ENCODE peak calls at places on chromosome 20, in nine cellular contexts. One of them, this sample, is unnamed.

GRCh38 chr20:5002077-5002413 is 735 bp upstream of the SLC23A2 start:
- DNase-seq in heart left ventricle: peak; percentile 9
- DNase-seq in B cell: peak; percentile 23
- DNase-seq in tibial nerve: no peak
- DNase-seq in left ventricle myocardium inferior: peak; percentile 18
- DNase-seq in type B pancreatic cell: no peak
- DNase-seq in DND-41: no peak
- DNase-seq in AG09319: no peak
- DNase-seq in HL-60: no peak
- DNase-seq in this sample: no peak

GRCh38 chr20:33172781-33173180 is 4.8 kb downstream of the BPIFA2 start:
- DNase-seq in heart left ventricle: no peak
- DNase-seq in B cell: no peak
- DNase-seq in tibial nerve: no peak
- DNase-seq in left ventricle myocardium inferior: no peak
- DNase-seq in type B pancreatic cell: no peak
- DNase-seq in DND-41: no peak
- DNase-seq in AG09319: no peak
- DNase-seq in HL-60: no peak
- DNase-seq in this sample: no peak

GRCh38 chr20:57980526-57980925 is 247.9 kb downstream of the ANKRD60 start:
- DNase-seq in heart left ventricle: no peak
- DNase-seq in B cell: no peak
- DNase-seq in tibial nerve: no peak
- DNase-seq in left ventricle myocardium inferior: no peak
- DNase-seq in type B pancreatic cell: no peak
- DNase-seq in DND-41: no peak
- DNase-seq in AG09319: no peak
- DNase-seq in HL-60: no peak
- DNase-seq in this sample: no peak

GRCh38 chr20:58297394-58297793 is 12.1 kb upstream of the RAB22A start:
- DNase-seq in heart left ventricle: no peak
- DNase-seq in B cell: no peak
- DNase-seq in tibial nerve: no peak
- DNase-seq in left ventricle myocardium inferior: no peak
- DNase-seq in type B pancreatic cell: no peak
- DNase-seq in DND-41: no peak
- DNase-seq in AG09319: no peak
- DNase-seq in HL-60: no peak
- DNase-seq in this sample: no peak

GRCh38 chr20:32681175-32682084 is 7.7 kb upstream of the C20orf203 start:
- DNase-seq in heart left ventricle: no peak
- DNase-seq in B cell: no peak
- DNase-seq in tibial nerve: no peak
- DNase-seq in left ventricle myocardium inferior: no peak
- DNase-seq in type B pancreatic cell: peak; percentile 83
- DNase-seq in DND-41: peak; percentile 87
- DNase-seq in AG09319: no peak
- DNase-seq in HL-60: peak; percentile 27
- DNase-seq in this sample: no peak

GRCh38 chr20:13991311-13991710 is 897 bp upstream of the SEL1L2 start:
- DNase-seq in heart left ventricle: no peak
- DNase-seq in B cell: no peak
- DNase-seq in tibial nerve: no peak
- DNase-seq in left ventricle myocardium inferior: no peak
- DNase-seq in type B pancreatic cell: no peak
- DNase-seq in DND-41: no peak
- DNase-seq in AG09319: no peak
- DNase-seq in HL-60: no peak
- DNase-seq in this sample: no peak

GRCh38 chr20:59074456-59074855 is 31.9 kb upstream of the PRELID3B start:
- DNase-seq in heart left ventricle: no peak
- DNase-seq in B cell: no peak
- DNase-seq in tibial nerve: no peak
- DNase-seq in left ventricle myocardium inferior: no peak
- DNase-seq in type B pancreatic cell: no peak
- DNase-seq in DND-41: no peak
- DNase-seq in AG09319: no peak
- DNase-seq in HL-60: no peak
- DNase-seq in this sample: no peak

GRCh38 chr20:58017237-58017969 is 211.1 kb downstream of the ANKRD60 start:
- DNase-seq in heart left ventricle: no peak
- DNase-seq in B cell: no peak
- DNase-seq in tibial nerve: peak; percentile 28
- DNase-seq in left ventricle myocardium inferior: no peak
- DNase-seq in type B pancreatic cell: peak; percentile 18
- DNase-seq in DND-41: no peak
- DNase-seq in AG09319: no peak
- DNase-seq in HL-60: no peak
- DNase-seq in this sample: peak; percentile 22

GRCh38 chr20:33308668-33309067 is 25.7 kb downstream of the BPIFB1 start:
- DNase-seq in heart left ventricle: no peak
- DNase-seq in B cell: no peak
- DNase-seq in tibial nerve: no peak
- DNase-seq in left ventricle myocardium inferior: no peak
- DNase-seq in type B pancreatic cell: no peak
- DNase-seq in DND-41: no peak
- DNase-seq in AG09319: no peak
- DNase-seq in HL-60: no peak
- DNase-seq in this sample: no peak

GRCh38 chr20:37379967-37380828 is 34.3 kb downstream of the SRC start:
- DNase-seq in heart left ventricle: no peak
- DNase-seq in B cell: no peak
- DNase-seq in tibial nerve: no peak
- DNase-seq in left ventricle myocardium inferior: no peak
- DNase-seq in type B pancreatic cell: no peak
- DNase-seq in DND-41: no peak
- DNase-seq in AG09319: no peak
- DNase-seq in HL-60: no peak
- DNase-seq in this sample: peak; percentile 27

GRCh38 chr20:37627060-37627766 is 66.6 kb upstream of the CTNNBL1 start:
- DNase-seq in heart left ventricle: peak; percentile 18
- DNase-seq in B cell: peak; percentile 35
- DNase-seq in tibial nerve: no peak
- DNase-seq in left ventricle myocardium inferior: peak; percentile 28
- DNase-seq in type B pancreatic cell: no peak
- DNase-seq in DND-41: peak; percentile 75
- DNase-seq in AG09319: peak; percentile 7
- DNase-seq in HL-60: peak; percentile 21
- DNase-seq in this sample: no peak

GRCh38 chr20:1171461-1172093 is 13.2 kb downstream of the TMEM74B start:
- DNase-seq in heart left ventricle: no peak
- DNase-seq in B cell: no peak
- DNase-seq in tibial nerve: no peak
- DNase-seq in left ventricle myocardium inferior: no peak
- DNase-seq in type B pancreatic cell: no peak
- DNase-seq in DND-41: peak; percentile 64
- DNase-seq in AG09319: no peak
- DNase-seq in HL-60: peak; percentile 13
- DNase-seq in this sample: no peak

GRCh38 chr20:24631173-24631505 is 161.7 kb downstream of the SYNDIG1 start:
- DNase-seq in heart left ventricle: no peak
- DNase-seq in B cell: no peak
- DNase-seq in tibial nerve: no peak
- DNase-seq in left ventricle myocardium inferior: no peak
- DNase-seq in type B pancreatic cell: no peak
- DNase-seq in DND-41: no peak
- DNase-seq in AG09319: no peak
- DNase-seq in HL-60: no peak
- DNase-seq in this sample: no peak

GRCh38 chr20:14935285-14935684 is 597.9 kb upstream of the FLRT3 start:
- DNase-seq in heart left ventricle: no peak
- DNase-seq in B cell: no peak
- DNase-seq in tibial nerve: no peak
- DNase-seq in left ventricle myocardium inferior: no peak
- DNase-seq in type B pancreatic cell: no peak
- DNase-seq in DND-41: no peak
- DNase-seq in AG09319: no peak
- DNase-seq in HL-60: no peak
- DNase-seq in this sample: no peak

GRCh38 chr20:24492031-24492607 is 22.7 kb downstream of the SYNDIG1 start:
- DNase-seq in heart left ventricle: no peak
- DNase-seq in B cell: no peak
- DNase-seq in tibial nerve: no peak
- DNase-seq in left ventricle myocardium inferior: no peak
- DNase-seq in type B pancreatic cell: no peak
- DNase-seq in DND-41: no peak
- DNase-seq in AG09319: no peak
- DNase-seq in HL-60: no peak
- DNase-seq in this sample: no peak

GRCh38 chr20:53643031-53643832 is 49.6 kb upstream of the ZNF217 start:
- DNase-seq in heart left ventricle: peak; percentile 30
- DNase-seq in B cell: peak; percentile 63
- DNase-seq in tibial nerve: no peak
- DNase-seq in left ventricle myocardium inferior: no peak
- DNase-seq in type B pancreatic cell: no peak
- DNase-seq in DND-41: peak; percentile 86
- DNase-seq in AG09319: no peak
- DNase-seq in HL-60: peak; percentile 88
- DNase-seq in this sample: peak; percentile 76

GRCh38 chr20:53642196-53643030 is 48.8 kb upstream of the ZNF217 start:
- DNase-seq in heart left ventricle: peak; percentile 34
- DNase-seq in B cell: peak; percentile 42
- DNase-seq in tibial nerve: peak; percentile 33
- DNase-seq in left ventricle myocardium inferior: no peak
- DNase-seq in type B pancreatic cell: no peak
- DNase-seq in DND-41: peak; percentile 84
- DNase-seq in AG09319: no peak
- DNase-seq in HL-60: peak; percentile 89
- DNase-seq in this sample: no peak

GRCh38 chr20:53636725-53637097 is 43.1 kb upstream of the ZNF217 start:
- DNase-seq in heart left ventricle: no peak
- DNase-seq in B cell: no peak
- DNase-seq in tibial nerve: no peak
- DNase-seq in left ventricle myocardium inferior: no peak
- DNase-seq in type B pancreatic cell: no peak
- DNase-seq in DND-41: no peak
- DNase-seq in AG09319: no peak
- DNase-seq in HL-60: no peak
- DNase-seq in this sample: no peak

GRCh38 chr20:53639128-53639527 is 45.5 kb upstream of the ZNF217 start:
- DNase-seq in heart left ventricle: no peak
- DNase-seq in B cell: no peak
- DNase-seq in tibial nerve: no peak
- DNase-seq in left ventricle myocardium inferior: no peak
- DNase-seq in type B pancreatic cell: no peak
- DNase-seq in DND-41: no peak
- DNase-seq in AG09319: no peak
- DNase-seq in HL-60: no peak
- DNase-seq in this sample: no peak

GRCh38 chr20:53639647-53640440 is 46.2 kb upstream of the ZNF217 start:
- DNase-seq in heart left ventricle: no peak
- DNase-seq in B cell: no peak
- DNase-seq in tibial nerve: no peak
- DNase-seq in left ventricle myocardium inferior: no peak
- DNase-seq in type B pancreatic cell: no peak
- DNase-seq in DND-41: no peak
- DNase-seq in AG09319: no peak
- DNase-seq in HL-60: no peak
- DNase-seq in this sample: no peak
- TF ChIP-seq CTCF in heart left ventricle: no peak
- TF ChIP-seq CTCF in B cell: no peak
- TF ChIP-seq CTCF in tibial nerve: no peak
- TF ChIP-seq CTCF in left ventricle myocardium inferior: no peak
- TF ChIP-seq CTCF in type B pancreatic cell: no peak
- TF ChIP-seq CTCF in DND-41: no peak
- TF ChIP-seq CTCF in AG09319: no peak
- TF ChIP-seq CTCF in HL-60: no peak
- TF ChIP-seq CTCF in this sample: no peak

GRCh38 chr20:16017656-16018055 is 555.6 kb downstream of the KIF16B start:
- DNase-seq in heart left ventricle: no peak
- DNase-seq in B cell: no peak
- DNase-seq in tibial nerve: no peak
- DNase-seq in left ventricle myocardium inferior: no peak
- DNase-seq in type B pancreatic cell: no peak
- DNase-seq in DND-41: no peak
- DNase-seq in AG09319: no peak
- DNase-seq in HL-60: no peak
- DNase-seq in this sample: no peak
- TF ChIP-seq CTCF in heart left ventricle: no peak
- TF ChIP-seq CTCF in B cell: no peak
- TF ChIP-seq CTCF in tibial nerve: no peak
- TF ChIP-seq CTCF in left ventricle myocardium inferior: no peak
- TF ChIP-seq CTCF in type B pancreatic cell: peak; percentile 31
- TF ChIP-seq CTCF in DND-41: no peak
- TF ChIP-seq CTCF in AG09319: no peak
- TF ChIP-seq CTCF in HL-60: no peak
- TF ChIP-seq CTCF in this sample: no peak

GRCh38 chr20:50711113-50711825 is 19.9 kb upstream of the RIPOR3 start:
- DNase-seq in heart left ventricle: no peak
- DNase-seq in B cell: no peak
- DNase-seq in tibial nerve: no peak
- DNase-seq in left ventricle myocardium inferior: no peak
- DNase-seq in type B pancreatic cell: no peak
- DNase-seq in DND-41: no peak
- DNase-seq in AG09319: no peak
- DNase-seq in HL-60: peak; percentile 20
- DNase-seq in this sample: no peak

GRCh38 chr20:50715694-50716093 is 15.7 kb upstream of the PARD6B start:
- DNase-seq in heart left ventricle: no peak
- DNase-seq in B cell: no peak
- DNase-seq in tibial nerve: no peak
- DNase-seq in left ventricle myocardium inferior: no peak
- DNase-seq in type B pancreatic cell: no peak
- DNase-seq in DND-41: no peak
- DNase-seq in AG09319: no peak
- DNase-seq in HL-60: no peak
- DNase-seq in this sample: no peak

GRCh38 chr20:50716518-50716917 is 14.9 kb upstream of the PARD6B start:
- DNase-seq in heart left ventricle: no peak
- DNase-seq in B cell: no peak
- DNase-seq in tibial nerve: no peak
- DNase-seq in left ventricle myocardium inferior: no peak
- DNase-seq in type B pancreatic cell: no peak
- DNase-seq in DND-41: no peak
- DNase-seq in AG09319: no peak
- DNase-seq in HL-60: no peak
- DNase-seq in this sample: no peak

GRCh38 chr20:50712771-50713676 is 18.4 kb upstream of the PARD6B start:
- DNase-seq in heart left ventricle: no peak
- DNase-seq in B cell: no peak
- DNase-seq in tibial nerve: no peak
- DNase-seq in left ventricle myocardium inferior: no peak
- DNase-seq in type B pancreatic cell: no peak
- DNase-seq in DND-41: no peak
- DNase-seq in AG09319: no peak
- DNase-seq in HL-60: no peak
- DNase-seq in this sample: no peak

GRCh38 chr20:50713677-50714101 is 17.7 kb upstream of the PARD6B start:
- DNase-seq in heart left ventricle: no peak
- DNase-seq in B cell: no peak
- DNase-seq in tibial nerve: no peak
- DNase-seq in left ventricle myocardium inferior: no peak
- DNase-seq in type B pancreatic cell: no peak
- DNase-seq in DND-41: no peak
- DNase-seq in AG09319: no peak
- DNase-seq in HL-60: peak; percentile 33
- DNase-seq in this sample: no peak
- TF ChIP-seq CTCF in heart left ventricle: peak; percentile 29
- TF ChIP-seq CTCF in B cell: no peak
- TF ChIP-seq CTCF in tibial nerve: peak; percentile 48
- TF ChIP-seq CTCF in left ventricle myocardium inferior: peak; percentile 61
- TF ChIP-seq CTCF in type B pancreatic cell: peak; percentile 40
- TF ChIP-seq CTCF in DND-41: peak; percentile 19
- TF ChIP-seq CTCF in AG09319: peak; percentile 69
- TF ChIP-seq CTCF in HL-60: peak; percentile 17
- TF ChIP-seq CTCF in this sample: no peak

GRCh38 chr20:61802721-61803311 is 262.9 kb downstream of the TAF4 start:
- DNase-seq in heart left ventricle: no peak
- DNase-seq in B cell: no peak
- DNase-seq in tibial nerve: no peak
- DNase-seq in left ventricle myocardium inferior: peak; percentile 12
- DNase-seq in type B pancreatic cell: no peak
- DNase-seq in DND-41: no peak
- DNase-seq in AG09319: no peak
- DNase-seq in HL-60: no peak
- DNase-seq in this sample: no peak
- TF ChIP-seq CTCF in heart left ventricle: no peak
- TF ChIP-seq CTCF in B cell: no peak
- TF ChIP-seq CTCF in tibial nerve: no peak
- TF ChIP-seq CTCF in left ventricle myocardium inferior: no peak
- TF ChIP-seq CTCF in type B pancreatic cell: no peak
- TF ChIP-seq CTCF in DND-41: no peak
- TF ChIP-seq CTCF in AG09319: no peak
- TF ChIP-seq CTCF in HL-60: no peak
- TF ChIP-seq CTCF in this sample: no peak